ENCODE peak calls at places on chromosomes 5 and 9, in four cellular contexts. D, U, H and Y are unnamed samples.
A peak's percentile ranks its signal among the peaks of the same experiment; 100 is the strongest.

GRCh38 chr9:16157216-16157615 is 604.4 kb downstream of the CCDC171 start:
- DNase-seq in D (no peak), U (no peak), H (no peak), Y (no peak)

GRCh38 chr5:33738967-33739366 is 152.8 kb downstream of the ADAMTS12 start:
- DNase-seq in H (no peak), U (no peak), D (no peak), Y (peak; percentile 69)

GRCh38 chr9:128231638-128232568 is 28.7 kb downstream of the DNM1 start:
- DNase-seq in H (no peak), D (no peak), U (no peak), Y (no peak)

GRCh38 chr5:39657943-39658342 is 233.2 kb upstream of the DAB2 start:
- DNase-seq in D (no peak), H (no peak), U (no peak), Y (no peak)

GRCh38 chr9:31519011-31519410 is 865.4 kb upstream of the ACO1 start:
- DNase-seq in H (peak; percentile 18), U (no peak), D (no peak), Y (no peak)

GRCh38 chr9:126058631-126059030 is 268.0 kb upstream of the MVB12B start:
- DNase-seq in D (no peak), U (no peak), H (no peak), Y (no peak)

GRCh38 chr9:33620738-33621439 is 96.8 kb downstream of the ANKRD18B start:
- DNase-seq in D (peak; percentile 57), H (no peak), U (peak; percentile 23), Y (no peak)

GRCh38 chr5:30343707-30344106 is 849.8 kb upstream of the CDH6 start:
- DNase-seq in D (no peak), H (no peak), U (no peak), Y (no peak)

GRCh38 chr9:82538634-82539033 is 524.3 kb downstream of the RASEF start:
- DNase-seq in H (no peak), U (no peak), D (no peak), Y (peak; percentile 38)

GRCh38 chr9:5442400-5443011 is 4.8 kb upstream of the PLGRKT start:
- DNase-seq in H (no peak), U (peak; percentile 78), D (peak; percentile 61), Y (peak; percentile 68)

GRCh38 chr5:121462441-121462840 is 389.2 kb upstream of the FTMT start:
- DNase-seq in D (no peak), U (no peak), H (no peak), Y (no peak)

GRCh38 chr9:31519826-31520225 is 864.6 kb upstream of the ACO1 start:
- DNase-seq in U (no peak), H (no peak), D (peak; percentile 48), Y (no peak)

GRCh38 chr5:103298557-103298956 is 40.0 kb downstream of the MACIR start:
- DNase-seq in D (no peak), H (no peak), U (no peak), Y (no peak)

GRCh38 chr5:9166202-9167147 is 379.4 kb downstream of the SEMA5A start:
- DNase-seq in U (no peak), H (no peak), D (no peak), Y (no peak)

GRCh38 chr9:33014665-33015014 is 10.4 kb upstream of the DNAJA1 start:
- DNase-seq in U (no peak), H (no peak), D (no peak), Y (no peak)

GRCh38 chr5:10891193-10891592 is 130.2 kb upstream of the DAP start:
- DNase-seq in U (no peak), D (no peak), H (no peak), Y (no peak)

GRCh38 chr5:141692919-141693848 is 11.2 kb upstream of the ARAP3 start:
- DNase-seq in H (peak; percentile 37), D (no peak), U (no peak), Y (no peak)

GRCh38 chr5:128966846-128967245 is 1.6 kb downstream of the SLC27A6 start:
- DNase-seq in D (no peak), H (no peak), U (no peak), Y (no peak)
- H3K4me3 ChIP-seq in D (no peak overlapping the region), H (no peak overlapping the region), U (no peak overlapping the region), Y (no peak overlapping the region)

DNA sequence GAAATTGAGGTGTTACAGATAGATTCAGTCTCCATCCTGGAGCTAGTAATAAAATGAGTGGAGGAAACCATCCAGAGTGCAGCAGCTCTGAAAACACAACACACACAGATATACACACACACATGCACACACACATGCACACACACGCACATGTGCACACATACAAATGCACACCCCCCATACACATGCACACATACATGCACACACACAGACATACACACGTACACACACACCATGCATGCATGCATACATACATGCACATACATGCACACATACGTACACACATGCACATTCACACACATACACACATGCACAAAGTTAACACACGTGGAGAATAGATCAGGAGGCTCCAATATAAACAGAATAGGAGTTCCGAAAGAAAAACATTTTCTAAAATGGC is 21.0 kb upstream of the OBP2B start:
- DNase-seq in U (no peak), H (no peak), D (no peak), Y (no peak)
- H3K4me3 ChIP-seq in U (no peak overlapping the region), H (no peak overlapping the region), D (no peak overlapping the region), Y (no peak overlapping the region)

DNA sequence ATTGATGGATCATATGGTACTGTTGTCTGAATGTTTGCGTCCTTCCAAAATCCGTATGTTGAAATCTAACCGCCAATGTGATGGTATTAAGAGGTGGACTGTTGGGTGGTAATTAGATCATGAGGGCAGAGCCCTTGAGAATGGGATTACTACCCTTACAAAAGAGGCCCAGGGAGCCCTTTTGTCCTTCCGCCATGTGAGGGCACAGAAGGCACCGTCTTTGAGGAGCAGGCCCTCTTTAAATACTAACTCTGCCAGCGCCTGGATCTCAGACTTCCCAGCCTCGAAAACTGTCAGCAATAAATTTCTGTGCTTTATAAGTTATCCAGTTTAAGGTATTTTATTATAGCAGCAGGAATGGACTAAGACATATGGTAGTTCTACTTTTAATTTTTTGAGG is 156.0 kb upstream of the OTULINL start:
- DNase-seq in U (no peak), D (no peak), H (no peak), Y (no peak)
- H3K4me3 ChIP-seq in U (no peak overlapping the region), D (no peak overlapping the region), H (no peak overlapping the region), Y (no peak overlapping the region)

GRCh38 chr5:69491027-69491426 is 1.6 kb upstream of the OCLN start:
- DNase-seq in H (no peak), D (no peak), U (no peak), Y (no peak)
- H3K4me3 ChIP-seq in H (no peak overlapping the region), D (no peak overlapping the region), U (no peak overlapping the region), Y (peak overlapping the region; percentile 93)

DNA sequence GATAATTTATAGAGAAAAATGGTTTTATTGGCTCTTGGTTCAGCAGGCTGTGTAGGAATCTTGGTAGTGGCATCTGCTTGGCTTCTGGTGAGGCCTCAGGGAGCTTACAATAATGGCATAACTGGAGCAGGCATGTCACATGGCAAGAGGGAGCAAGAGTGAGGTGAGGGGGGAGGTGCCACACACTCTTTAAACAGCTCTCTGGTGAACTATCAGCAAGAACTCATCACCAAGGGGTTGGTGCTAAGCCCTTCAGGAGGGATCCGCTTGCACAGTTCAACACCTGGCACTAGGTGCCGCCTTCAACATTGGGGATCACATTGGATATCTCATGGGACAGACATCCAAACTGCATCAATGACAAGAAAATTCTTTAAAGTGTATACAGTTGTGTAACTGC is 10.5 kb downstream of the GPBP1 start:
- DNase-seq in U (peak; percentile 26), H (no peak), D (no peak), Y (no peak)
- H3K4me3 ChIP-seq in U (no peak overlapping the region), H (no peak overlapping the region), D (no peak overlapping the region), Y (no peak overlapping the region)

GRCh38 chr5:15762668-15763067 is 262.7 kb downstream of the FBXL7 start:
- DNase-seq in H (no peak), U (no peak), D (no peak), Y (no peak)
- H3K4me3 ChIP-seq in H (no peak overlapping the region), U (no peak overlapping the region), D (no peak overlapping the region), Y (no peak overlapping the region)